ENCODE peak calls at places on chromosomes 3 and 15, in six cellular contexts. One of them, this sample, is unnamed.

GRCh38 chr3:178392553-178392952 is 143.7 kb upstream of the KCNMB2 start:
- DNase-seq in fibroblast of mammary gland: peak
- DNase-seq in LoVo: no peak
- DNase-seq in HFF-Myc: no peak
- DNase-seq in NCI-H2081: peak
- DNase-seq in activated T-cell treated with anti-CD3 and anti-CD28 coated beads for 1 hour: no peak
- DNase-seq in this sample: no peak

GRCh38 chr15:68578175-68578959 is 426 bp upstream of the CORO2B start:
- DNase-seq in fibroblast of mammary gland: peak
- DNase-seq in LoVo: peak
- DNase-seq in HFF-Myc: no peak
- DNase-seq in NCI-H2081: peak
- DNase-seq in activated T-cell treated with anti-CD3 and anti-CD28 coated beads for 1 hour: no peak
- DNase-seq in this sample: peak

GRCh38 chr15:81792646-81793045 is 253.2 kb downstream of the MEX3B start:
- DNase-seq in fibroblast of mammary gland: no peak
- DNase-seq in LoVo: no peak
- DNase-seq in HFF-Myc: no peak
- DNase-seq in NCI-H2081: no peak
- DNase-seq in activated T-cell treated with anti-CD3 and anti-CD28 coated beads for 1 hour: no peak
- DNase-seq in this sample: no peak

GRCh38 chr3:41199866-41200668 is 762 bp downstream of the CTNNB1 start:
- DNase-seq in fibroblast of mammary gland: no peak
- DNase-seq in LoVo: peak
- DNase-seq in HFF-Myc: no peak
- DNase-seq in NCI-H2081: no peak
- DNase-seq in activated T-cell treated with anti-CD3 and anti-CD28 coated beads for 1 hour: peak
- DNase-seq in this sample: peak

GRCh38 chr15:91865903-91866302 is 12.4 kb downstream of the SLCO3A1 start:
- DNase-seq in fibroblast of mammary gland: peak
- DNase-seq in LoVo: no peak
- DNase-seq in HFF-Myc: no peak
- DNase-seq in NCI-H2081: no peak
- DNase-seq in activated T-cell treated with anti-CD3 and anti-CD28 coated beads for 1 hour: no peak
- DNase-seq in this sample: no peak

GRCh38 chr3:12423918-12424634 is 60.2 kb upstream of the TSEN2 start:
- DNase-seq in fibroblast of mammary gland: peak
- DNase-seq in LoVo: no peak
- DNase-seq in HFF-Myc: no peak
- DNase-seq in NCI-H2081: no peak
- DNase-seq in activated T-cell treated with anti-CD3 and anti-CD28 coated beads for 1 hour: no peak
- DNase-seq in this sample: no peak

GRCh38 chr15:77986891-77987764 is 90.4 kb downstream of the TBC1D2B start:
- DNase-seq in fibroblast of mammary gland: no peak
- DNase-seq in LoVo: no peak
- DNase-seq in HFF-Myc: no peak
- DNase-seq in NCI-H2081: no peak
- DNase-seq in activated T-cell treated with anti-CD3 and anti-CD28 coated beads for 1 hour: no peak
- DNase-seq in this sample: peak

GRCh38 chr3:70916375-70917055 is 604.1 kb upstream of the MDFIC2 start:
- DNase-seq in fibroblast of mammary gland: no peak
- DNase-seq in LoVo: no peak
- DNase-seq in HFF-Myc: peak
- DNase-seq in NCI-H2081: peak
- DNase-seq in activated T-cell treated with anti-CD3 and anti-CD28 coated beads for 1 hour: no peak
- DNase-seq in this sample: no peak

GRCh38 chr15:59976480-59976879 is 27.6 kb upstream of the FOXB1 start:
- DNase-seq in fibroblast of mammary gland: no peak
- DNase-seq in LoVo: no peak
- DNase-seq in HFF-Myc: no peak
- DNase-seq in NCI-H2081: no peak
- DNase-seq in activated T-cell treated with anti-CD3 and anti-CD28 coated beads for 1 hour: no peak
- DNase-seq in this sample: peak

GRCh38 chr3:16239776-16240175 is 25.0 kb downstream of the DPH3 start:
- DNase-seq in fibroblast of mammary gland: peak
- DNase-seq in LoVo: no peak
- DNase-seq in HFF-Myc: peak
- DNase-seq in NCI-H2081: no peak
- DNase-seq in activated T-cell treated with anti-CD3 and anti-CD28 coated beads for 1 hour: no peak
- DNase-seq in this sample: no peak

GRCh38 chr3:17799312-17799711 is 56.9 kb upstream of the TBC1D5 start:
- DNase-seq in fibroblast of mammary gland: no peak
- DNase-seq in LoVo: no peak
- DNase-seq in HFF-Myc: no peak
- DNase-seq in NCI-H2081: no peak
- DNase-seq in activated T-cell treated with anti-CD3 and anti-CD28 coated beads for 1 hour: no peak
- DNase-seq in this sample: no peak

GRCh38 chr15:58355352-58355964 is 76.3 kb upstream of the LIPC start:
- DNase-seq in fibroblast of mammary gland: no peak
- DNase-seq in LoVo: no peak
- DNase-seq in HFF-Myc: no peak
- DNase-seq in NCI-H2081: peak
- DNase-seq in activated T-cell treated with anti-CD3 and anti-CD28 coated beads for 1 hour: no peak
- DNase-seq in this sample: no peak

GRCh38 chr15:31953573-31953972 is 76.7 kb upstream of the CHRNA7 start:
- DNase-seq in fibroblast of mammary gland: no peak
- DNase-seq in LoVo: no peak
- DNase-seq in HFF-Myc: no peak
- DNase-seq in NCI-H2081: no peak
- DNase-seq in activated T-cell treated with anti-CD3 and anti-CD28 coated beads for 1 hour: no peak
- DNase-seq in this sample: no peak

GRCh38 chr15:61457050-61457733 is 228.1 kb upstream of the RORA start:
- DNase-seq in fibroblast of mammary gland: no peak
- DNase-seq in LoVo: no peak
- DNase-seq in HFF-Myc: no peak
- DNase-seq in NCI-H2081: no peak
- DNase-seq in activated T-cell treated with anti-CD3 and anti-CD28 coated beads for 1 hour: no peak
- DNase-seq in this sample: no peak

GRCh38 chr15:75201609-75202250 is at the start of gene C15orf39:
- DNase-seq in fibroblast of mammary gland: peak
- DNase-seq in LoVo: peak
- DNase-seq in HFF-Myc: no peak
- DNase-seq in NCI-H2081: peak
- DNase-seq in activated T-cell treated with anti-CD3 and anti-CD28 coated beads for 1 hour: peak
- DNase-seq in this sample: peak

GRCh38 chr3:141050576-141050912 is 603 bp upstream of the SPSB4 start:
- DNase-seq in fibroblast of mammary gland: no peak
- DNase-seq in LoVo: no peak
- DNase-seq in HFF-Myc: no peak
- DNase-seq in NCI-H2081: no peak
- DNase-seq in activated T-cell treated with anti-CD3 and anti-CD28 coated beads for 1 hour: no peak
- DNase-seq in this sample: no peak

GRCh38 chr3:163924600-163924999 is 1153.7 kb downstream of the SI start:
- DNase-seq in fibroblast of mammary gland: no peak
- DNase-seq in LoVo: no peak
- DNase-seq in HFF-Myc: no peak
- DNase-seq in NCI-H2081: peak
- DNase-seq in activated T-cell treated with anti-CD3 and anti-CD28 coated beads for 1 hour: no peak
- DNase-seq in this sample: no peak

GRCh38 chr3:9862391-9863235 is 17.4 kb downstream of the CIDEC start:
- DNase-seq in fibroblast of mammary gland: peak
- DNase-seq in LoVo: peak
- DNase-seq in HFF-Myc: no peak
- DNase-seq in NCI-H2081: no peak
- DNase-seq in activated T-cell treated with anti-CD3 and anti-CD28 coated beads for 1 hour: no peak
- DNase-seq in this sample: peak

GRCh38 chr15:76529911-76530310 is 193.3 kb downstream of the ISL2 start:
- DNase-seq in fibroblast of mammary gland: no peak
- DNase-seq in LoVo: no peak
- DNase-seq in HFF-Myc: no peak
- DNase-seq in NCI-H2081: no peak
- DNase-seq in activated T-cell treated with anti-CD3 and anti-CD28 coated beads for 1 hour: no peak
- DNase-seq in this sample: no peak

GRCh38 chr3:126540342-126540849 is 16.4 kb downstream of the CHST13 start:
- DNase-seq in fibroblast of mammary gland: peak
- DNase-seq in LoVo: peak
- DNase-seq in HFF-Myc: peak
- DNase-seq in NCI-H2081: no peak
- DNase-seq in activated T-cell treated with anti-CD3 and anti-CD28 coated beads for 1 hour: no peak
- DNase-seq in this sample: peak

GRCh38 chr3:148075829-148076716 is 621.6 kb upstream of the AGTR1 start:
- DNase-seq in fibroblast of mammary gland: peak
- DNase-seq in LoVo: peak
- DNase-seq in HFF-Myc: peak
- DNase-seq in NCI-H2081: peak
- DNase-seq in activated T-cell treated with anti-CD3 and anti-CD28 coated beads for 1 hour: no peak
- DNase-seq in this sample: no peak

GRCh38 chr3:130088061-130088460 is 6.4 kb downstream of the ALG1L2 start:
- DNase-seq in fibroblast of mammary gland: no peak
- DNase-seq in LoVo: no peak
- DNase-seq in HFF-Myc: no peak
- DNase-seq in NCI-H2081: no peak
- DNase-seq in activated T-cell treated with anti-CD3 and anti-CD28 coated beads for 1 hour: no peak
- DNase-seq in this sample: no peak

GRCh38 chr3:45938043-45938435 is 5.2 kb upstream of the CXCR6 start:
- DNase-seq in fibroblast of mammary gland: no peak
- DNase-seq in LoVo: no peak
- DNase-seq in HFF-Myc: no peak
- DNase-seq in NCI-H2081: no peak
- DNase-seq in activated T-cell treated with anti-CD3 and anti-CD28 coated beads for 1 hour: no peak
- DNase-seq in this sample: peak

GRCh38 chr3:182384182-182384581 is 409.1 kb upstream of the ATP11B start:
- DNase-seq in fibroblast of mammary gland: no peak
- DNase-seq in LoVo: no peak
- DNase-seq in HFF-Myc: no peak
- DNase-seq in NCI-H2081: no peak
- DNase-seq in activated T-cell treated with anti-CD3 and anti-CD28 coated beads for 1 hour: no peak
- DNase-seq in this sample: no peak

GRCh38 chr3:47162695-47163022 is 1.3 kb downstream of the SETD2 start:
- DNase-seq in fibroblast of mammary gland: peak
- DNase-seq in LoVo: no peak
- DNase-seq in HFF-Myc: no peak
- DNase-seq in NCI-H2081: no peak
- DNase-seq in activated T-cell treated with anti-CD3 and anti-CD28 coated beads for 1 hour: no peak
- DNase-seq in this sample: no peak

GRCh38 chr15:70358011-70358819 is 260.5 kb upstream of the TLE3 start:
- DNase-seq in fibroblast of mammary gland: no peak
- DNase-seq in LoVo: no peak
- DNase-seq in HFF-Myc: no peak
- DNase-seq in NCI-H2081: no peak
- DNase-seq in activated T-cell treated with anti-CD3 and anti-CD28 coated beads for 1 hour: no peak
- DNase-seq in this sample: no peak

GRCh38 chr15:58903232-58903631 is 30.2 kb downstream of the SLTM start:
- DNase-seq in fibroblast of mammary gland: peak
- DNase-seq in LoVo: no peak
- DNase-seq in HFF-Myc: no peak
- DNase-seq in NCI-H2081: no peak
- DNase-seq in activated T-cell treated with anti-CD3 and anti-CD28 coated beads for 1 hour: no peak
- DNase-seq in this sample: no peak

GRCh38 chr3:182937293-182938051 is 42.9 kb downstream of the DCUN1D1 start:
- DNase-seq in fibroblast of mammary gland: no peak
- DNase-seq in LoVo: no peak
- DNase-seq in HFF-Myc: no peak
- DNase-seq in NCI-H2081: peak
- DNase-seq in activated T-cell treated with anti-CD3 and anti-CD28 coated beads for 1 hour: no peak
- DNase-seq in this sample: no peak

GRCh38 chr15:101651753-101652097 is 456 bp downstream of the TM2D3 start:
- DNase-seq in fibroblast of mammary gland: peak
- DNase-seq in LoVo: peak
- DNase-seq in HFF-Myc: no peak
- DNase-seq in NCI-H2081: peak
- DNase-seq in activated T-cell treated with anti-CD3 and anti-CD28 coated beads for 1 hour: no peak
- DNase-seq in this sample: no peak

GRCh38 chr3:193911784-193912183 is 224.2 kb upstream of the HES1 start:
- DNase-seq in fibroblast of mammary gland: no peak
- DNase-seq in LoVo: no peak
- DNase-seq in HFF-Myc: no peak
- DNase-seq in NCI-H2081: no peak
- DNase-seq in activated T-cell treated with anti-CD3 and anti-CD28 coated beads for 1 hour: no peak
- DNase-seq in this sample: no peak

GRCh38 chr3:126098391-126098858 is 14.5 kb upstream of the SLC41A3 start:
- DNase-seq in fibroblast of mammary gland: peak
- DNase-seq in LoVo: no peak
- DNase-seq in HFF-Myc: no peak
- DNase-seq in NCI-H2081: no peak
- DNase-seq in activated T-cell treated with anti-CD3 and anti-CD28 coated beads for 1 hour: no peak
- DNase-seq in this sample: no peak

GRCh38 chr3:146473726-146474125 is 4.4 kb upstream of the PLSCR2 start:
- DNase-seq in fibroblast of mammary gland: peak
- DNase-seq in LoVo: no peak
- DNase-seq in HFF-Myc: no peak
- DNase-seq in NCI-H2081: no peak
- DNase-seq in activated T-cell treated with anti-CD3 and anti-CD28 coated beads for 1 hour: no peak
- DNase-seq in this sample: no peak

This sample was measured in activated effector memory CD4-positive, alpha-beta T cell treated with anti-CD3 and anti-CD28 coated beads, Interleukin-2, amount 50 U/mL, for 16 hours.